ENCODE peak calls at places on chromosomes 3 and 15, in seven cellular contexts. K is H9, R is mesendoderm, B is mesenchymal stem cell, N is IMR-90, G is H1, A is trophoblast cell. T is an unnamed sample.

GRCh38 chr15:77548608-77549551 is 83.8 kb downstream of the LINGO1 start:
- DNase-seq in K (no peak), R (peak), B (no peak), N (no peak), G (no peak), A (no peak), T (no peak)

GRCh38 chr15:59401810-59402569 is 29.3 kb upstream of the MYO1E start:
- DNase-seq in K (no peak), R (no peak), B (no peak), N (no peak), G (no peak), A (no peak), T (no peak)

GRCh38 chr3:139533781-139534443 is 5.6 kb downstream of the RBP1 start:
- DNase-seq in K (no peak), R (no peak), B (peak), N (peak), G (no peak), A (no peak), T (no peak)

GRCh38 chr3:152682477-152682876 is 152.5 kb upstream of the P2RY1 start:
- DNase-seq in K (no peak), R (no peak), B (no peak), N (no peak), G (no peak), A (no peak), T (no peak)

GRCh38 chr15:94855409-94856266 is 624.3 kb downstream of the MCTP2 start:
- DNase-seq in K (no peak), R (no peak), B (no peak), N (no peak), G (no peak), A (no peak), T (no peak)

GRCh38 chr3:71226565-71227281 is 356.8 kb downstream of the FOXP1 start:
- DNase-seq in K (no peak), R (no peak), B (no peak), N (peak), G (no peak), A (no peak), T (no peak)

GRCh38 chr15:78052545-78052944 is 25.0 kb downstream of the TBC1D2B start:
- DNase-seq in K (no peak), R (no peak), B (no peak), N (no peak), G (no peak), A (no peak), T (no peak)

GRCh38 chr3:88131695-88132094 is 18.1 kb upstream of the C3orf38 start:
- DNase-seq in K (no peak), R (no peak), B (peak), N (peak), G (no peak), A (no peak), T (no peak)

GRCh38 chr15:92864127-92864814 is 35.9 kb upstream of the CHD2 start:
- DNase-seq in K (no peak), R (no peak), B (no peak), N (no peak), G (no peak), A (no peak), T (no peak)

GRCh38 chr15:22811640-22812039 is 25.2 kb downstream of the NIPA1 start:
- DNase-seq in K (peak), R (peak), B (peak), N (peak), G (no peak), A (peak), T (no peak)

GRCh38 chr3:138434276-138434874 is at the start of gene ESYT3:
- DNase-seq in K (peak), R (peak), B (peak), N (peak), G (peak), A (peak), T (peak)

GRCh38 chr3:141646760-141647561 is 91.1 kb upstream of the RNF7 start:
- DNase-seq in K (peak), R (peak), B (peak), N (peak), G (peak), A (peak), T (peak)

GRCh38 chr15:52417501-52417900 is 111.2 kb downstream of the MYO5A start:
- DNase-seq in K (no peak), R (peak), B (peak), N (peak), G (no peak), A (no peak), T (no peak)

GRCh38 chr15:38514601-38515000 is 50.0 kb downstream of the RASGRP1 start:
- DNase-seq in K (peak), R (peak), B (no peak), N (no peak), G (no peak), A (no peak), T (no peak)

GRCh38 chr3:170211668-170212067 is 10.6 kb upstream of the PRKCI start:
- DNase-seq in K (no peak), R (no peak), B (no peak), N (no peak), G (no peak), A (no peak), T (no peak)

GRCh38 chr15:51117270-51117669 is 22.6 kb upstream of the TNFAIP8L3 start:
- DNase-seq in K (no peak), R (no peak), B (no peak), N (peak), G (no peak), A (no peak), T (no peak)

GRCh38 chr15:83372434-83372873 is 74.7 kb upstream of the SH3GL3 start:
- DNase-seq in K (no peak), R (peak), B (no peak), N (no peak), G (no peak), A (peak), T (no peak)

GRCh38 chr15:66294932-66295235 is 1.5 kb downstream of the DIS3L start:
- DNase-seq in K (no peak), R (peak), B (peak), N (peak), G (no peak), A (no peak), T (no peak)

GRCh38 chr3:183116051-183116614 is 16.8 kb upstream of the MCCC1 start:
- DNase-seq in K (peak), R (peak), B (no peak), N (no peak), G (peak), A (no peak), T (peak)

GRCh38 chr15:25682349-25682748 is 180.8 kb downstream of the ATP10A start:
- DNase-seq in K (no peak), R (no peak), B (no peak), N (no peak), G (no peak), A (no peak), T (no peak)

GRCh38 chr3:4071481-4072184 is 231.5 kb upstream of the SETMAR start:
- DNase-seq in K (peak), R (peak), B (no peak), N (no peak), G (peak), A (no peak), T (peak)

GRCh38 chr15:26235148-26235769 is 372.1 kb upstream of the ATP10A start:
- DNase-seq in K (peak), R (peak), B (no peak), N (no peak), G (peak), A (no peak), T (peak)

GRCh38 chr15:70584838-70585706 is 178.3 kb downstream of the UACA start:
- DNase-seq in K (peak), R (peak), B (peak), N (peak), G (peak), A (peak), T (peak)

GRCh38 chr3:101940521-101940992 is 91.2 kb downstream of the NFKBIZ start:
- DNase-seq in K (peak), R (peak), B (peak), N (peak), G (no peak), A (no peak), T (peak)

GRCh38 chr3:197320582-197320981 is 22.2 kb upstream of the DLG1 start:
- DNase-seq in K (no peak), R (no peak), B (no peak), N (no peak), G (no peak), A (no peak), T (no peak)

GRCh38 chr15:70101459-70102113 is 3.9 kb upstream of the TLE3 start:
- DNase-seq in K (peak), R (peak), B (peak), N (peak), G (no peak), A (no peak), T (peak)

GRCh38 chr15:66169023-66169422 is 84.5 kb downstream of the MEGF11 start:
- DNase-seq in K (no peak), R (no peak), B (no peak), N (no peak), G (no peak), A (no peak), T (no peak)

GRCh38 chr3:56783644-56784451 is 17.9 kb downstream of the ARHGEF3 start:
- DNase-seq in K (no peak), R (no peak), B (peak), N (peak), G (no peak), A (no peak), T (no peak)

GRCh38 chr15:74172751-74173544 is 562 bp upstream of the ISLR start:
- DNase-seq in K (peak), R (no peak), B (peak), N (peak), G (no peak), A (no peak), T (no peak)

GRCh38 chr3:151873433-151873832 is at the start of gene SUCNR1:
- DNase-seq in K (no peak), R (no peak), B (no peak), N (no peak), G (no peak), A (no peak), T (no peak)

GRCh38 chr3:49928511-49929017 is 1.0 kb downstream of the MON1A start:
- DNase-seq in K (no peak), R (peak), B (no peak), N (no peak), G (no peak), A (no peak), T (no peak)

GRCh38 chr3:76432396-76432795 is 607.5 kb upstream of the ROBO2 start:
- DNase-seq in K (no peak), R (no peak), B (peak), N (peak), G (no peak), A (no peak), T (no peak)
- H3K18ac ChIP-seq in K (no peak), R (no peak), B (no peak), N (no peak), G (no peak), A (no peak), T (no peak)

DNA sequence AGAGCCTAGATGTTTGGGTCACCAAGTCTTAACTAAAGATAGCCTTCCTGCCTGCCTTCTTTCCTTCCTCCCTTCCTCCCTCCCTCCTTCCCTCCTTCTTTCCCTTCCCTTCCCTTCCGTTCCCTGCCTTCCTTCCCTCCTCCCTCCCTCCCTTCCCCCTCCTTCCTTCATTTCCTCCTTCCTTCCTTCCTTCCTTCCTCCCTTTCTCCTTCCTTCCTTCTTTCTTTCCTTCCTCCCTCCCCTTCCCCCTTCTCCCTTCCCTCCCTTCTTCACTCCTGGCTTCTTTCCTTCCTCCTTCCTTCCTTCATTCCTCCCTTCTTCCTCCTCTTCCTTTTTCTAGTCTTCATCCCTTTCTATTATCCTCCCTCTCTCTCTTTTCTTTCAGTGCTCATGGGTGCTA is 2.0 kb downstream of the DNAJB8 start:
- DNase-seq in K (no peak), R (no peak), B (no peak), N (no peak), G (no peak), A (no peak), T (no peak)
- H4K8ac ChIP-seq in K (no peak), R (no peak), B (no peak), N (no peak), G (no peak), A (no peak), T (no peak)

DNA sequence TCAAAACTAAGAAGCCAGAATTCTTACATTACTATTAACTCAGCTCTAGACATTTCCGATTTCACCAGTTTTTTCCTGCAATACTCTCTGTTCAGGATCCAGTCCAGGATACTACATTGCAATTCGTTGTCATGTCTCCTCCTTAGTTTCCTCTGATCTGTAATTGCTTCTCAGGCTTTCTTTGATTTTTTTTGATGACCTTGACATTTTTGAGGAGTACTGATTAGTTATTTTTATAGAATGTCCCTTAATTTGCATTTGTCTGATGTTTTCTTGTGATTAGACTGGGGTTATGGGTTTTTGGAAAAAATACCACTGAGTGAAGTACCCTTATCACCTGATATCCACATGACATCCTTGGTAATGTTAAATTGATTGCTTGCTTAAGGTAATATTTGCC is 57.6 kb downstream of the ATG7 start:
- DNase-seq in K (no peak), R (no peak), B (no peak), N (no peak), G (no peak), A (no peak), T (no peak)
- H3K18ac ChIP-seq in K (no peak), R (no peak), B (no peak), N (no peak), G (no peak), A (no peak), T (no peak)

GRCh38 chr3:52238761-52239701 is at the start of gene TWF2:
- DNase-seq in K (peak), R (peak), B (peak), N (peak), G (no peak), A (peak), T (peak)
- H4K8ac ChIP-seq in K (no peak), R (no peak), B (peak), N (peak), G (peak), A (peak), T (no peak)

DNA sequence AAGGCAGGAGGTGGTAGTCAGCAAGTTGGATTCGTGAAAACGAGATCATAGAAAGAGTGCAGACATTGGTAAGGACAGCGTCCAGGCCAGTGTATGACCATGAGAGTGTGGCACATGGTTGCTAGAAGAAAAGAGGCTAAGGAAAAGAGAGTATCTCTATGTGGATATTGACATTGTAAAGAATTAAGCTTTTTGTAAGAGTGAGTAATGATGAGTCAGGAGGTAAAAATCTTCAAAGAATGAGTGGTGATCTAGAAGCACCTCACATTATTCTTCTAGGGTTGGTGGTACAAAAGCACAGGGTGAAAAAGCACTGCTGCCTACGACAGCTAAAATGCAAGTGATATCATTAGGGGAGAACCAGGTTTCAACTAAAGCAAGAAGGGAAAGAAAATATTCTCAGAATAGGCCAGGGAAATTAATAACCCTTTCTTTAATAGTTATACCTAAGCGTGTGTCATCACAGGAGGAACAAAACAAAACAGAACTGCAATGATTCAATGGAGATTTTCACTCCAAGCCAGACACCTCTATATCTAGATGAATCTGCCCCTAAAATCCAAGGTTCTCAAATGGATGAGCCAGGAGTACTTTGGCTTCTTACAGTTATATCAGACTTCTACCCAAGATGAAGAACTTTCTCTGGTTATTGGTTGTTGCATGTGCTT is 884.7 kb downstream of the NAALADL2 start:
- DNase-seq in K (no peak), R (peak), B (peak), N (peak), G (no peak), A (no peak), T (no peak)
- H3K18ac ChIP-seq in K (no peak), R (no peak), B (no peak), N (peak), G (no peak), A (no peak), T (no peak)

GRCh38 chr3:123683755-123684154 is 98.9 kb upstream of the HACD2 start:
- DNase-seq in K (no peak), R (no peak), B (no peak), N (no peak), G (no peak), A (no peak), T (no peak)
- H4K8ac ChIP-seq in K (no peak), R (no peak), B (no peak), N (no peak), G (peak), A (no peak), T (no peak)